ENCODE peak calls at places on chromosomes 1 and 21, in nine cellular contexts. L is IMR-90, W is transverse colon, R is right lobe of liver, G is mesenchymal stem cell, N is breast epithelium, T is PC-9, O is heart right ventricle, C is suprapubic skin. J is an unnamed sample. For H3K4me1, the result is how much of the 10 kb centered on the place peaks cover.

GRCh38 chr1:237074371-237075117 is 32.6 kb downstream of the RYR2 start:
- DNase-seq in L (no peak), W (no peak), R (no peak), G (no peak), N (no peak), T (no peak), O (no peak), C (no peak), J (no peak)

GRCh38 chr1:19478241-19478780 is 7.0 kb downstream of the CAPZB start:
- DNase-seq in L (no peak), W (no peak), R (no peak), G (no peak), N (no peak), T (no peak), O (no peak), C (no peak), J (no peak)

GRCh38 chr1:33724348-33724747 is 139.5 kb upstream of the HMGB4 start:
- DNase-seq in L (no peak), W (no peak), R (no peak), G (no peak), N (no peak), T (no peak), O (no peak), C (no peak), J (no peak)

GRCh38 chr21:33206771-33207290 is 22.9 kb upstream of the IFNAR2 start:
- DNase-seq in L (no peak), W (no peak), R (no peak), G (no peak), N (no peak), T (no peak), O (no peak), C (no peak), J (peak)

GRCh38 chr1:246724725-246725095 is 501 bp downstream of the SCCPDH start:
- DNase-seq in L (peak), W (no peak), R (no peak), G (peak), N (no peak), T (no peak), O (no peak), C (no peak), J (no peak)

GRCh38 chr21:46379691-46380090 is 55.7 kb downstream of the PCNT start:
- DNase-seq in L (no peak), W (no peak), R (no peak), G (no peak), N (no peak), T (no peak), O (no peak), C (no peak), J (no peak)

GRCh38 chr1:21378705-21379494 is 61.0 kb upstream of the NBPF3 start:
- DNase-seq in L (no peak), W (no peak), R (no peak), G (no peak), N (no peak), T (peak), O (no peak), C (no peak), J (no peak)

GRCh38 chr21:32215306-32215685 is 63.6 kb downstream of the MIS18A start:
- DNase-seq in L (no peak), W (no peak), R (no peak), G (no peak), N (no peak), T (no peak), O (no peak), C (no peak), J (no peak)

GRCh38 chr1:170149971-170150370 is 4.2 kb downstream of the NTMT2 start:
- DNase-seq in L (no peak), W (no peak), R (no peak), G (no peak), N (no peak), T (no peak), O (no peak), C (no peak), J (no peak)

GRCh38 chr1:151193304-151193703 is 3.3 kb upstream of the VPS72 start:
- DNase-seq in L (no peak), W (no peak), R (no peak), G (no peak), N (no peak), T (no peak), O (no peak), C (no peak), J (peak)

GRCh38 chr21:15255359-15256157 is 190.8 kb upstream of the NRIP1 start:
- DNase-seq in L (no peak), W (no peak), R (no peak), G (no peak), N (no peak), T (no peak), O (no peak), C (no peak), J (no peak)

GRCh38 chr21:15264084-15264483 is 199.3 kb upstream of the NRIP1 start:
- DNase-seq in L (no peak), W (no peak), R (no peak), G (no peak), N (no peak), T (no peak), O (no peak), C (no peak), J (no peak)

GRCh38 chr21:15257646-15258045 is 192.8 kb upstream of the NRIP1 start:
- DNase-seq in L (no peak), W (no peak), R (no peak), G (no peak), N (no peak), T (no peak), O (no peak), C (no peak), J (no peak)

GRCh38 chr21:15260604-15261003 is 195.8 kb upstream of the NRIP1 start:
- DNase-seq in L (no peak), W (no peak), R (no peak), G (no peak), N (no peak), T (no peak), O (no peak), C (no peak), J (no peak)
- H3K4me1 ChIP-seq in L (under half), W (under half), R (under half), G (under half), N (under half), T (under half), O (under half), C (under half), J (under half)

GRCh38 chr1:72166426-72166825 is 115.9 kb downstream of the NEGR1 start:
- DNase-seq in L (no peak), W (no peak), R (no peak), G (no peak), N (no peak), T (no peak), O (no peak), C (no peak), J (no peak)

DNA sequence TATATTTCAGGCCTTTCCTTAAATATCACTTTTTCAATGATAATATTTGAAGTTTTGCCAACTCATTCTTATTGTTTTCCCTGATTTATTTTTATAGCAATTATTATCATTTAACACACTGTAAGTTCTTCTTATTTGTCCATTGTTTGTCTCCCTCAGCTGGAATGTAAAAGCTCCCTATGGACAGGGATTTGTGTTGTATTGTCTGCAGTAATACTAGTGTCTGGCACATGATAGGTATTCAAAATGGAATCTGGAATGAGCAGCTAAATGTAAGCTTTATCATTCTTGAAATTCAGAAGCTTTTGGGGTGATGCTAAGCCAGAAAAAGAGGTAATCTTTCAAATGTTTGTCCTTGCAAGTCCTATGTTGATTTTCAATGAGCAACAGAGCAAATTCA is 112.1 kb downstream of the NEGR1 start:
- DNase-seq in L (no peak), W (no peak), R (no peak), G (no peak), N (no peak), T (no peak), O (no peak), C (no peak), J (no peak)
- H3K27ac ChIP-seq in L (no peak), W (no peak), R (no peak), G (no peak), N (no peak), T (no peak), O (no peak), C (no peak), J (no peak)

GRCh38 chr1:201461783-201462441 is 7.1 kb downstream of the PHLDA3 start:
- DNase-seq in L (peak), W (peak), R (no peak), G (peak), N (peak), T (peak), O (peak), C (peak), J (peak)
- H3K4me1 ChIP-seq in L (under half), W (under half), R (under half), G (half or more), N (under half), T (half or more), O (under half), C (half or more), J (under half)

DNA sequence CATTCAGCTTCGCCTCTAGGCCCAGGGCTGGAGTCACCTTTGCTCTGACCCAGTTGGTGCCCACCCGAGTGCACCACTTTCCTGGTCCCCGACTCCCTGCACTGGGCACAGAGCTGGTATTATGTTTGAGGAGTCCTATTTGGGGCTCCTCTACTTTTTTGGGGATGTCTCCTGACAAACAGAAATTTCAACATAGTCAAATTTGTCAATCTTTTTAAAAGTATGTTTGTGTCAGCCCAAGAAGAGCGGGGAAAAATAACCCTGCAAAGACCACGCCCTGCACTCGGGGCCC is 11.6 kb downstream of the FAM229A start:
- DNase-seq in L (no peak), W (no peak), R (no peak), G (no peak), N (no peak), T (no peak), O (no peak), C (no peak), J (no peak)
- H3K27ac ChIP-seq in L (no peak), W (peak), R (peak), G (no peak), N (peak), T (peak), O (no peak), C (peak), J (peak)

GRCh38 chr1:207049514-207049913 is 1.5 kb downstream of the YOD1 start:
- DNase-seq in L (no peak), W (no peak), R (no peak), G (no peak), N (no peak), T (no peak), O (no peak), C (no peak), J (no peak)

GRCh38 chr1:207049974-207050391 is 1.0 kb downstream of the YOD1 start:
- DNase-seq in L (peak), W (peak), R (no peak), G (peak), N (no peak), T (no peak), O (no peak), C (no peak), J (no peak)

GRCh38 chr1:207045466-207045865 is 5.5 kb downstream of the YOD1 start:
- DNase-seq in L (no peak), W (no peak), R (no peak), G (no peak), N (no peak), T (peak), O (no peak), C (no peak), J (no peak)

GRCh38 chr1:207049054-207049453 is 2.0 kb downstream of the YOD1 start:
- DNase-seq in L (no peak), W (no peak), R (no peak), G (no peak), N (no peak), T (no peak), O (no peak), C (no peak), J (no peak)

GRCh38 chr1:207047529-207047928 is 3.5 kb downstream of the YOD1 start:
- DNase-seq in L (no peak), W (no peak), R (no peak), G (no peak), N (no peak), T (no peak), O (no peak), C (no peak), J (no peak)
- H3K4me1 ChIP-seq in L (under half), W (under half), R (under half), G (under half), N (under half), T (half or more), O (under half), C (half or more), J (under half)

GRCh38 chr1:23788695-23789094 is 2.2 kb upstream of the LYPLA2 start:
- DNase-seq in L (no peak), W (no peak), R (no peak), G (no peak), N (no peak), T (no peak), O (no peak), C (no peak), J (peak)
- H3K27ac ChIP-seq in L (no peak), W (no peak), R (no peak), G (no peak), N (no peak), T (peak), O (no peak), C (no peak), J (peak)

GRCh38 chr1:74425669-74426068 is 86.7 kb downstream of the LRRC53 start:
- DNase-seq in L (peak), W (no peak), R (no peak), G (no peak), N (no peak), T (no peak), O (no peak), C (no peak), J (no peak)

GRCh38 chr1:74426208-74426932 is 86.0 kb downstream of the LRRC53 start:
- DNase-seq in L (peak), W (no peak), R (no peak), G (no peak), N (no peak), T (no peak), O (no peak), C (no peak), J (no peak)

GRCh38 chr1:74432325-74432724 is 80.1 kb downstream of the LRRC53 start:
- DNase-seq in L (no peak), W (no peak), R (no peak), G (no peak), N (no peak), T (no peak), O (no peak), C (no peak), J (no peak)

GRCh38 chr1:74427676-74428075 is 84.7 kb downstream of the LRRC53 start:
- DNase-seq in L (peak), W (no peak), R (no peak), G (no peak), N (no peak), T (no peak), O (no peak), C (no peak), J (no peak)

GRCh38 chr1:74430496-74430895 is 81.9 kb downstream of the LRRC53 start:
- DNase-seq in L (no peak), W (no peak), R (no peak), G (no peak), N (no peak), T (no peak), O (no peak), C (no peak), J (no peak)
- H3K4me1 ChIP-seq in L (under half), W (under half), R (under half), G (under half), N (under half), T (under half), O (under half), C (under half), J (under half)

DNA sequence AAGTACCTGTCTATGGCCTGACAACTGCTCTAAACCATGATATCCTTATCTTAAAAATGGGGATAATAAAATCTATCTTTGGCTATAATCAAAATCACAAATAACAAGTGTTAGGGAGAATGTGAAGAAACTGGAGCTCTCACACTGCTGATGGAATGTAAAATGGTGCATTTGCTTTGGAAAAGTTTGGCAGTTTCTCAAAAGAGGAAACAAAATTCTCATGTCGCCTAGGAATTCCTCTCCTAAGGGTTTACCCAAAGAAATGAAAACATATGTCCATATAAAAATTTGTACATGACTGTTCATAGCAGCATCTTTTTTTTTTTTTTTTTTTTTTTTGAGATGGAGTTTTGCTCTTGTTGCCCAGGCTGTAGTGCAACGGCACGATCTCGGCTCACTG is 64.3 kb downstream of the ZNF281 start:
- DNase-seq in L (no peak), W (no peak), R (no peak), G (no peak), N (no peak), T (no peak), O (no peak), C (no peak), J (no peak)
- H3K27ac ChIP-seq in L (no peak), W (no peak), R (no peak), G (no peak), N (no peak), T (no peak), O (no peak), C (no peak), J (no peak)

DNA sequence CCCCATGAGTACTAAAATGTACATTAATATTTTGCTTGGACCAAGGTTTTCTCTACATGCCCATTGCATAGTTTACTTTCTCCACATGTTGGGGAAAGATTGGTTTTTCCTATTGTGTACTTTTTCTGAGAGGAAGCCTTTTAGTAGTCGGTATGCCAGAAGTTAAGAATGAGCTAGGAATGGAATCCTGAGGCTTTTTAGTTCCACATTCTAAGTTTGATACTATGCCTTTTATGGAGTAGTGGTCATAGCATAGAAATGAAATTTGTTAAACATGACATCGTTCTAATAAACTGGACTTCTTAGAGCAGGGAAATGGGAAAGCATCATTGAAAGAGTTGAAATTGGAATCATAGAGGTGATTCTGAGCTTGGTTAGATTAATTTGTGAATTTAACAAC is 64.3 kb downstream of the BCL9 start:
- DNase-seq in L (peak), W (no peak), R (no peak), G (no peak), N (no peak), T (no peak), O (no peak), C (no peak), J (no peak)
- H3K4me1 ChIP-seq in L (under half), W (under half), R (under half), G (under half), N (under half), T (under half), O (under half), C (under half), J (under half)